ENCODE peak calls at places on chromosomes 3 and 15, in six cellular contexts. F is T-helper 2 cell, M is kidney glomerular epithelial cell, Q is sciatic nerve, C is endothelial cell, E is tibial nerve. N is an unnamed sample.

GRCh38 chr3:187013080-187013838 is 82.9 kb downstream of the ST6GAL1 start:
- DNase-seq in F (no peak), C (no peak), E (no peak), Q (peak; percentile 27), M (no peak), N (no peak)

GRCh38 chr15:57319226-57319918 is 56.9 kb upstream of the CGNL1 start:
- DNase-seq in C (no peak), F (no peak), E (no peak), M (no peak), Q (no peak), N (no peak)

GRCh38 chr15:54960266-54960665 is 236.5 kb downstream of the RSL24D1 start:
- DNase-seq in Q (no peak), E (no peak), C (no peak), M (no peak), F (no peak), N (no peak)

GRCh38 chr3:166630190-166630589 is 749.9 kb downstream of the ZBBX start:
- DNase-seq in Q (no peak), E (no peak), C (no peak), M (no peak), F (no peak), N (no peak)

GRCh38 chr3:16290827-16291196 is 25.8 kb downstream of the OXNAD1 start:
- DNase-seq in F (peak; percentile 62), M (no peak), C (no peak), E (no peak), Q (no peak), N (no peak)

GRCh38 chr3:194865081-194865480 is 179.4 kb downstream of the FAM43A start:
- DNase-seq in F (no peak), M (no peak), C (no peak), Q (no peak), E (no peak), N (no peak)

GRCh38 chr3:53422954-53423708 is 71.3 kb upstream of the CACNA1D start:
- DNase-seq in E (no peak), F (no peak), C (no peak), Q (no peak), M (no peak), N (no peak)

GRCh38 chr3:24355806-24356205 is 138.8 kb downstream of the THRB start:
- DNase-seq in M (no peak), C (no peak), F (no peak), E (no peak), Q (no peak), N (no peak)

GRCh38 chr15:51751687-51752683 is 588 bp downstream of the TMOD2 start:
- DNase-seq in F (no peak), C (peak; percentile 50), E (no peak), Q (peak; percentile 68), M (peak; percentile 7), N (no peak)